ENCODE peak calls at places on chromosome 4, in six cellular contexts. M is WTC11; Y is hippocampal formation; X is AG09319; Z is stimulated activated CD4-positive, alpha-beta T cell treated with anti-CD3 and anti-CD28 coated beads, Interleukin-12 subunit alpha, Interleukin-12 subunit beta, amount 100 ng/mL, for 24 hours; B is ELR. E is an unnamed sample.

GRCh38 chr4:7487464-7487863 is 52.7 kb upstream of the PSAPL1 start:
- DNase-seq in M (no peak), Y (no peak), X (no peak), Z (no peak), B (no peak), E (no peak)

GRCh38 chr4:34279011-34279410 is 1965.3 kb downstream of the ARAP2 start:
- DNase-seq in M (no peak), Y (no peak), X (no peak), Z (no peak), B (no peak), E (no peak)

GRCh38 chr4:7823416-7823824 is 116.2 kb downstream of the AFAP1 start:
- DNase-seq in M (no peak), Y (no peak), X (no peak), Z (no peak), B (no peak), E (no peak)

GRCh38 chr4:128311659-128312392 is 24.2 kb upstream of the PGRMC2 start:
- DNase-seq in M (no peak), Y (no peak), X (no peak), Z (no peak), B (no peak), E (no peak)

GRCh38 chr4:26860922-26861433 is 337 bp downstream of the STIM2 start:
- DNase-seq in M (peak), Y (no peak), X (no peak), Z (peak), B (peak), E (peak)

GRCh38 chr4:55485821-55486220 is 60.9 kb downstream of the CLOCK start:
- DNase-seq in M (no peak), Y (no peak), X (no peak), Z (no peak), B (no peak), E (no peak)

GRCh38 chr4:11011249-11011648 is 326.7 kb upstream of the CLNK start:
- DNase-seq in M (no peak), Y (no peak), X (no peak), Z (no peak), B (no peak), E (no peak)

GRCh38 chr4:76704133-76704881 is 193.6 kb downstream of the SOWAHB start:
- DNase-seq in M (no peak), Y (no peak), X (no peak), Z (no peak), B (peak), E (no peak)

GRCh38 chr4:26218677-26219181 is 102.1 kb upstream of the RBPJ start:
- DNase-seq in M (no peak), Y (no peak), X (no peak), Z (no peak), B (no peak), E (peak)